ENCODE peak calls at places on chromosomes 3 and 15, in five cellular contexts. Q is HCT116, K is GM12878, N is HepG2, G is H1. O is an unnamed sample.

GRCh38 chr3:8810561-8810960 is 41.1 kb upstream of the OXTR start:
- DNase-seq in Q (no peak), K (no peak), N (no peak), G (no peak), O (no peak)

GRCh38 chr3:79039192-79039591 is 728.6 kb downstream of the ROBO1 start:
- DNase-seq in Q (no peak), K (no peak), N (no peak), G (no peak), O (no peak)

GRCh38 chr3:147200545-147200944 is 205.8 kb downstream of the ZIC4 start:
- DNase-seq in Q (no peak), K (no peak), N (no peak), G (no peak), O (no peak)

GRCh38 chr3:178810173-178810572 is 261.4 kb downstream of the ZMAT3 start:
- DNase-seq in Q (no peak), K (no peak), N (no peak), G (no peak), O (no peak)

GRCh38 chr15:46088486-46089437 is 453.9 kb downstream of the SQOR start:
- DNase-seq in Q (no peak), K (no peak), N (no peak), G (no peak), O (no peak)

GRCh38 chr15:92629276-92629974 is 26.1 kb downstream of the FAM174B start:
- DNase-seq in Q (no peak), K (no peak), N (no peak), G (no peak), O (no peak)

GRCh38 chr3:103966749-103967148 is 1400.0 kb upstream of the ALCAM start:
- DNase-seq in Q (no peak), K (no peak), N (no peak), G (no peak), O (no peak)

GRCh38 chr15:99017322-99017701 is 9.7 kb upstream of the PGPEP1L start:
- DNase-seq in Q (no peak), K (no peak), N (no peak), G (no peak), O (no peak)

GRCh38 chr3:143307613-143308183 is 188.1 kb downstream of the CHST2 start:
- DNase-seq in Q (no peak), K (peak), N (no peak), G (no peak), O (peak)

GRCh38 chr15:50819344-50819743 is 53.8 kb upstream of the SPPL2A start:
- DNase-seq in Q (no peak), K (no peak), N (no peak), G (no peak), O (no peak)

GRCh38 chr3:172984938-172985337 is 156.1 kb downstream of the SPATA16 start:
- DNase-seq in Q (no peak), K (no peak), N (no peak), G (no peak), O (no peak)

GRCh38 chr3:72818915-72819314 is 29.3 kb downstream of the SHQ1 start:
- DNase-seq in Q (no peak), K (no peak), N (no peak), G (no peak), O (no peak)

GRCh38 chr15:73873889-73874511 is 636 bp downstream of the TBC1D21 start:
- DNase-seq in Q (peak), K (no peak), N (peak), G (no peak), O (peak)

GRCh38 chr3:46574263-46574662 is 8.2 kb upstream of the LRRC2 start:
- DNase-seq in Q (no peak), K (no peak), N (peak), G (no peak), O (no peak)

GRCh38 chr3:40298075-40298474 is 11.4 kb upstream of the EIF1B start:
- DNase-seq in Q (no peak), K (no peak), N (no peak), G (no peak), O (no peak)

GRCh38 chr3:3191675-3192480 is 12.4 kb upstream of the CRBN start:
- DNase-seq in Q (no peak), K (no peak), N (no peak), G (no peak), O (peak)

GRCh38 chr3:32452009-32452408 is 50.6 kb downstream of the CMTM6 start:
- DNase-seq in Q (no peak), K (no peak), N (no peak), G (no peak), O (no peak)

GRCh38 chr3:32454111-32454510 is 48.5 kb downstream of the CMTM6 start:
- DNase-seq in Q (no peak), K (no peak), N (no peak), G (no peak), O (no peak)

GRCh38 chr3:32451049-32451659 is 51.5 kb downstream of the CMTM6 start:
- DNase-seq in Q (no peak), K (no peak), N (no peak), G (no peak), O (no peak)

GRCh38 chr3:32454731-32455608 is 47.7 kb downstream of the CMTM6 start:
- DNase-seq in Q (no peak), K (no peak), N (no peak), G (no peak), O (no peak)

DNA sequence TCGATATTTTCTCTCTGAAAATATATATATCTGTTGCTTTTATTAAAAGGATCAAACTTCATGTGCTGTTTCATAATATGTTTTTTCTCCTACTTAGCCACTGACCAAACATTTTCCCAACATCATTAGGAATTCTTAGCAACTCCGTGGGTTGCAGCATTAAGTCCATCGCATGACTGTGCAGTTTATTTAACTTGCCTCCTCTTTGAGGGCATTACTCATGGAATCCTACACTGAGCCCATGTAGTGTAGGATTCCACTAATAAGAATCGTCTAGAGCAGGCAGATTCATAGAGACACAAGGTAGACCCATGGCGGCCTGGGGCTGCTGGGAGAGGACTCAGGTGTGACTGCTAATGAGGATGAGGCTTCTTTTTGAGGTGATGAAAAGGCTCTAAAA is 49.3 kb downstream of the CMTM6 start:
- DNase-seq in Q (no peak), K (no peak), N (no peak), G (no peak), O (no peak)
- H3K27ac ChIP-seq in Q (no peak), K (no peak), N (no peak), G (no peak), O (no peak)

DNA sequence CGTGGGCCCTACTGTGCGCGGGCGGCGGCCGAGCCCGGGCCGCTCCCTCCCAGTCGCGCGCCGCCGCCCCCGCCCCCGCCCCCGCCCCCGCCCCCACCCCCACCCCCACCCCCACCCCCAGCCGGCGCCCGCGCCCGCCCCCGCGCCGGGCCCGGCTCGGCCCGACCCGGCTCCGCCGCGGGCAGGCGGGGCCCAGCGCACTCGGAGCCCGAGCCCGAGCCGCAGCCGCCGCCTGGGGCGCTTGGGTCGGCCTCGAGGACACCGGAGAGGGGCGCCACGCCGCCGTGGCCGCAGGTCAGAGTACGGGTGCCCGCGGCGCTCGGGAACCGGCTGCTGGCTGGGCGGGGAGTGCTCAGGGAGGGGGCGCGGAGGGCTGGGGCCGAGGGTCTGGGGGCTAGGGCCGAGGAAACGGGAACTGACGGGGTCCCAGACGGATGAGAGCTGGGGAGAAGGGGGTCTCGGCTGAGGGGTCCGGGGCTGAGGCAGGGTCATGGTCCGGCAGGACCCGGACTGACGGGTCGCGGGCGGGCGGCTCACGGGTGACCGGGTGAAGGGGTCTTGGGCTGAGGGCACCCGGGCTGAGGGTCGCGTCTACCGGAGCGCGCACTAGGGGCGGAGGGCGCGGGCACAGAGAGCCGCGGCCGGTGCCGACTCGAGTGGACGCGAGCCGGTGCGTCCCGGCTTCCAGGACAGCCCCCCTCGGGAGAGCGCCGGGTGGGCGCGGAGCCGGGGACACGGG is 974 bp upstream of the PPARG start:
- DNase-seq in Q (no peak), K (no peak), N (no peak), G (peak), O (no peak)
- TF ChIP-seq EZH2 in Q (no peak), K (no peak), N (no peak), G (peak), O (no peak)

GRCh38 chr3:175342196-175342595 is 483.1 kb downstream of the NAALADL2 start:
- DNase-seq in Q (no peak), K (no peak), N (no peak), G (no peak), O (no peak)

GRCh38 chr3:175337631-175338030 is 478.5 kb downstream of the NAALADL2 start:
- DNase-seq in Q (no peak), K (no peak), N (no peak), G (no peak), O (no peak)

GRCh38 chr3:175336406-175337133 is 477.4 kb downstream of the NAALADL2 start:
- DNase-seq in Q (no peak), K (no peak), N (no peak), G (no peak), O (no peak)

GRCh38 chr3:175340338-175341015 is 481.3 kb downstream of the NAALADL2 start:
- DNase-seq in Q (no peak), K (no peak), N (no peak), G (no peak), O (no peak)

DNA sequence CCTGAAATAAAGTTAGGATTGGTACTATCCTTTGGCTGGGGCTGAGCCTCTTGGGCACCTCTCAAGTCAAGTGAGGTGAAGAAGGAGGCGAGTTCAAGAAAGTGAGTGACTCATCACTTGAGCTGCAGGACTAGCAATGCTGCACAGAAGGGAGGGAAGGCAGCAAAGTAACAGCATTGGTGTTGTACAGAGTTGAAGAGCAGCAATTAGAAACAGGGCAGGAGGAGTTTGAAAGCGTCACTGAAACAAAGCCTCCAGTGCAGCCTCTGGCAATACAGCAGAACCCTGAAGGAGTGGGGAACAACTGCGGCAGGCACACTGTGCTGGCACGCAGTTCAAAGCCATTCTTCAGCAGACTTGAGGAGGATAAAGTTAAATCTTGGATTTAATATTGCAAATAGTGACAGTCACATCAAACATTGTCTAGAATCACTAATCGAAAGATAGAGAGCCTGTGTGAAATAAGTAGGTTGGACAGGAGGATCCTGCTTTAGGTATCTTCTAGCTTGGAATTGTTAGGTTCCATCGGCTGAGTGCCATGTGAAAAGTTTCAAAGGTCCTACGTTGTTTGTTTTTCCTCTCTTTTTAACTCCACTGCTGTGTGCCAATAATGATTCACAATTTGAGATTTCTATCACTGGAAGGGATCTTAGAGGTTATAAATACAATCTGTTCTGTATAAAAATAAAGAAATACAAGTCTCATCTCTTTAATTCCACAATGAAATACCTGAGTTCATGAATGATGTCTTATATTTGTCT is 479.8 kb downstream of the NAALADL2 start:
- DNase-seq in Q (peak), K (no peak), N (no peak), G (peak), O (no peak)
- TF ChIP-seq ATF3 in Q (no peak), K (no peak), N (no peak), G (no peak), O (no peak)

DNA sequence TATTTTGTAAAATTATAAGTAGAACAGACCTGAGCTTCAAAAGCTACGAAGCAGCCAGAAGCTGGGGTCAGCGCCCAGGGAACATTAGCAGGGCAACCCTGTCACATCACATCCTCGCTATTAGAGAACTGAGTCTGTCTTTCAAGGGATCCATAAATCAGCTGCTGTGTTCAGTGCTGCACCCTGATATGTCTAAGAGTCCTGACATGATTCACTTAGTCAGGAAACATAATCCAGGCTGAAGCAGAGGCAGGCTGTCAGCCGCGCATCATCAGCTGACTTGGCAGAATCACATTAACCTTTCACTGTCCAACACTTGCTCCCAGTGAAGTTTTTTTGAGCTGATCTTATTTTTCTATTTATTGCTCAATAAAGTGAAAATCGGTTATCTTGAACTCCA is 23.5 kb downstream of the MYH15 start:
- DNase-seq in Q (no peak), K (no peak), N (no peak), G (no peak), O (no peak)
- H3K27ac ChIP-seq in Q (no peak), K (no peak), N (no peak), G (no peak), O (no peak)

O was measured in K562.